ENCODE peak calls at places on chromosome 16, in six cellular contexts. E is ovary; M is CD8-positive, alpha-beta memory T cell; X is GM12878; G is CD4-positive, alpha-beta memory T cell; P is heart right ventricle. L is an unnamed sample.

GRCh38 chr16:62194828-62195227 is 158.6 kb upstream of the CDH8 start:
- DNase-seq in P (no peak), M (no peak), G (no peak), E (no peak), X (no peak), L (no peak)

GRCh38 chr16:46832757-46833464 is 1.9 kb upstream of the C16orf87 start:
- DNase-seq in E (no peak), X (no peak), G (no peak), P (no peak), M (no peak), L (no peak)

GRCh38 chr16:50201784-50202183 is 48.7 kb downstream of the TENT4B start:
- DNase-seq in G (no peak), P (no peak), M (no peak), X (no peak), E (no peak), L (no peak)

GRCh38 chr16:65809627-65810026 is 556.9 kb upstream of the CDH5 start:
- DNase-seq in X (no peak), M (no peak), G (no peak), P (no peak), E (no peak), L (no peak)

GRCh38 chr16:85359147-85359822 is 247.0 kb upstream of the CIBAR2 start:
- DNase-seq in M (no peak), G (no peak), P (no peak), X (no peak), E (no peak), L (no peak)

GRCh38 chr16:69318177-69318910 is 7.2 kb downstream of the VPS4A start:
- DNase-seq in M (no peak), X (no peak), P (no peak), E (no peak), G (peak), L (no peak)

GRCh38 chr16:3857189-3858013 is 23.1 kb downstream of the CREBBP start:
- DNase-seq in E (no peak), G (no peak), P (no peak), M (no peak), X (peak), L (no peak)

GRCh38 chr16:79721186-79721745 is 120.7 kb upstream of the MAF start:
- DNase-seq in M (no peak), P (no peak), E (peak), G (no peak), X (no peak), L (no peak)

GRCh38 chr16:5900046-5900445 is 802.5 kb upstream of the EEF2KMT start:
- DNase-seq in E (no peak), P (no peak), M (no peak), G (no peak), X (no peak), L (no peak)

GRCh38 chr16:75138636-75139035 is 9.7 kb upstream of the ZFP1 start:
- DNase-seq in P (no peak), M (no peak), G (no peak), X (no peak), E (no peak), L (no peak)

GRCh38 chr16:68802190-68802589 is 41.1 kb upstream of the TANGO6 start:
- DNase-seq in G (no peak), P (no peak), E (no peak), X (no peak), M (no peak), L (no peak)

GRCh38 chr16:21952793-21953540 is at the start of gene UQCRC2:
- DNase-seq in P (peak), X (peak), M (peak), E (peak), G (peak), L (peak)

GRCh38 chr16:23837553-23838308 is 1.9 kb downstream of the PRKCB start:
- DNase-seq in G (no peak), X (no peak), M (no peak), E (no peak), P (no peak), L (no peak)

GRCh38 chr16:55052335-55053070 is 121.8 kb downstream of the IRX5 start:
- DNase-seq in M (no peak), G (no peak), X (no peak), P (no peak), E (no peak), L (no peak)

GRCh38 chr16:828891-829290 is 28.4 kb upstream of the GNG13 start:
- DNase-seq in E (no peak), X (no peak), P (no peak), G (no peak), M (no peak), L (no peak)

GRCh38 chr16:85798901-85799496 is 345 bp downstream of the EMC8 start:
- DNase-seq in G (peak), X (no peak), M (peak), P (peak), E (peak), L (peak)

GRCh38 chr16:2473999-2474876 is 689 bp upstream of the TBC1D24 start:
- DNase-seq in P (no peak), G (peak), E (peak), M (peak), X (no peak), L (peak)

GRCh38 chr16:68146583-68146982 is 61.4 kb downstream of the NFATC3 start:
- DNase-seq in M (no peak), X (no peak), E (no peak), P (no peak), G (no peak), L (no peak)

GRCh38 chr16:87461466-87461975 is 31.3 kb downstream of the ZCCHC14 start:
- DNase-seq in E (peak), X (no peak), G (no peak), M (no peak), P (peak), L (no peak)

GRCh38 chr16:17389392-17389791 is 81.4 kb downstream of the XYLT1 start:
- DNase-seq in P (no peak), G (no peak), E (no peak), X (no peak), M (no peak), L (no peak)

GRCh38 chr16:68760671-68761275 is 23.7 kb downstream of the CDH1 start:
- DNase-seq in P (no peak), G (no peak), M (no peak), E (no peak), X (peak), L (no peak)

GRCh38 chr16:64412578-64413280 is 709.1 kb downstream of the CDH11 start:
- DNase-seq in E (no peak), G (no peak), M (no peak), X (no peak), P (no peak), L (no peak)

GRCh38 chr16:23771027-23771426 is 16.2 kb downstream of the CHP2 start:
- DNase-seq in P (no peak), X (no peak), E (no peak), M (no peak), G (no peak), L (no peak)

GRCh38 chr16:69593756-69594155 is 28.0 kb downstream of the NFAT5 start:
- DNase-seq in P (no peak), X (no peak), M (no peak), G (no peak), E (no peak), L (no peak)

GRCh38 chr16:8675183-8676159 is 1.1 kb downstream of the ABAT start:
- DNase-seq in X (no peak), M (peak), G (peak), E (peak), P (peak), L (no peak)

GRCh38 chr16:30526823-30527634 is 663 bp upstream of the ZNF768 start:
- DNase-seq in P (peak), X (peak), E (peak), G (peak), M (peak), L (peak)
- H3K27ac ChIP-seq in P (peak), X (peak), E (peak), G (peak), M (peak), L (peak)

DNA sequence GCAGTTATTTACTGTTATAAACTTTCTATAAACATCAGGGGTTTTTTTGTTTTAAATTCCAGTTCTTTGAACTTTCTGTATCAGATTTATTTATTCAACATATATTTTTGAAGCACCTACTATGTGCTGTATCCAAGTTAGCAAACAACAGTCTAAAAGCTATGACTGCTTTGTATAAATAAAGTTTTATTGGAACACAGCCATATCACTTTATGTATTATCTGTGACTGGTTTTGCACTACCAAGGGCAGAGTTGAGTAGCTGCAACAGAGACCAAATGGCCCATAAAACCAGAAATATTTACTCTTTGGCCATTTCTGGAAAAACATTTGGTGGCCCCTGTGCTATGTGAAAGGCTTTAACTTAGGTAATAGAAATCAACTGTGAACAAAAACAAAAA is 110.2 kb upstream of the ERCC4 start:
- DNase-seq in E (no peak), X (no peak), M (no peak), P (no peak), G (no peak), L (no peak)
- H3K27ac ChIP-seq in E (no peak), X (no peak), M (no peak), P (no peak), G (no peak), L (no peak)

DNA sequence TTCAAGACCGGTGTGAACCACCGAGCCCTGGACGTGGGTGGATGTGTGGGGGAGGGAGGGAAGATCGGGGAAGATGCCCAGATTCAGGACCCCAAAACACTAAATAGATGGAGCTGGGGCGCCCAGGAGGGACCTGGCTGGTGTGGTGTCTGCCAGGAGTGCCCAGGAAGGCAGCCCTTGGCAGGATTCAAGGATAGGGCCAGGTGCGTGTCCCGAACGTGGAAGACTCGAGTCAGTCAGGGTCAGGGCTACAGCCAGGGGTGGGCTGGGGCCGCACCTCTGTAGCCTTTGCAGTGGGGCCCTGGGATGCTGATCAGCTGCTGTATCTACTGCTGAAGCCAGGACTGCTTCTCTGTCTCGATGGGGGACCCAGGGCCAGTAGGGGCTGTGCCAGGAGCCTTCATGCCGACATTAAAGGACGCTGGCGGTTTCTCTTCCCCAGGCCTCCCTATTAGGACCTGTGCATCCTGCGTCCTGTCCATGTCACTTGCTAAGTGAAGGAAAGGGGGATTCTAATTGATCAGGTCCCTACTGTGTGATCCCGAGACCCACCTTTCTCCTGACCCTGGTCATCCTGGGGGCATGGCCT is 13.1 kb downstream of the KDM8 start:
- DNase-seq in E (peak), G (no peak), M (no peak), X (no peak), P (no peak), L (no peak)
- H3K27ac ChIP-seq in E (no peak), G (no peak), M (no peak), X (no peak), P (no peak), L (no peak)

DNA sequence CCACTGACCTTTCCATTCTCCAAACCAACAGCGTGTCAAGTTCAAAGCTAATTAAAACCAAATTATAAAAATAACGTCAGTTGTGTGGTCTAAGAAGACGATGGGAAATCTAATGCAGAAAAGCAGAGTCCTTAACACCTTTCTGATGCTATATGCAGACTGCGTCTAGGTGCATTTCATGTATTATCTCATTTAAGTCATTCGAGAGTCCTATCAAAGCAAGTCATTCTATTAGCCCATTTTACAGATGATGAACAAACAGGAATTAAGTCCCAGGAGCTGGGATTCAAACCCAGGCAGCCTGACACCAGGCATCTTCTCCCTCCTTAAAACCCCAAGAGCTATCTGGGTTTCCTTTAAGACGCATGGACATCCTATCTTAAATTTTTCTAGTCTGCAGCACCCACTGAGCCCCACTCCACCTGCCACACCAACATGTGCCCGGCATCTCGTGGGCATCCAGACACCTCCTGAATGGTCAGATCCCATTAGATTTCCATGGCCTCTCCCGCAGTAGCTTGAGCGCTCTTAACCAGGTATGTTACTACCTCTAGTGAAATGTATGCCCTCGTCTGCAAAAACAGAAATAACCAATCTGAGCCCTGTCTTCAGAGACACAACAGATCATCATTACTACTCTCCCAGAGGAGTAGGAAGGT is 115.1 kb downstream of the ZFHX3 start:
- DNase-seq in M (no peak), P (no peak), G (no peak), X (no peak), E (no peak), L (no peak)
- H3K27ac ChIP-seq in M (no peak), P (no peak), G (no peak), X (no peak), E (no peak), L (no peak)

GRCh38 chr16:89455178-89455577 is 35.2 kb downstream of the ANKRD11 start:
- DNase-seq in X (peak), P (no peak), M (peak), G (peak), E (no peak), L (no peak)

GRCh38 chr16:89455692-89456091 is 34.7 kb downstream of the ANKRD11 start:
- DNase-seq in P (no peak), X (no peak), M (no peak), G (no peak), E (no peak), L (no peak)

GRCh38 chr16:89456412-89456811 is 33.9 kb downstream of the ANKRD11 start:
- DNase-seq in E (no peak), M (no peak), X (no peak), P (no peak), G (no peak), L (no peak)

DNA sequence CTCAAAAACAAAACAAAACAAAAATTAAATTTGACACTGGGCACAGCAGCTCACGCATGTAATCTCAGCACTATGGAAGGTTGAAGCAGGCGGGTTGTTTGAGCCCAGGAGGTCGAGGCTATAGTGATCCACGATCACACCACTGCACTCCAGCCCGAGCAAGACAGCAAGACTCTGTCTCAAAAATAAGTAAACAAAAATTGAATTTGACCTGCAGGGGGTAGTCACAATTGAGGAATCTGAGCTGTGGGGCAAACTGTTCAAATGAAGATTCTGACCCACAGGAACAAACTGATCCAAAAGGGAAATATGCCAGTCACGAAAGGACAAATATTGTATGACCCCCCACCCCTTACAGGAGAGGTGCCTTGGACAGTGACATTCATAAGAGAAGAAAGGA is 29.8 kb downstream of the ANKRD11 start:
- DNase-seq in X (no peak), E (no peak), M (no peak), P (no peak), G (no peak), L (no peak)
- H3K27ac ChIP-seq in X (no peak), E (no peak), M (no peak), P (no peak), G (no peak), L (no peak)

GRCh38 chr16:57802635-57803412 is 533 bp upstream of the KIFC3 start:
- DNase-seq in G (no peak), X (no peak), P (no peak), E (no peak), M (no peak), L (no peak)
- H3K27ac ChIP-seq in G (no peak), X (no peak), P (peak), E (peak), M (peak), L (no peak)

GRCh38 chr16:19131809-19132777 is 18.3 kb downstream of the ITPRIPL2 start:
- DNase-seq in M (no peak), G (no peak), E (no peak), P (peak), X (no peak), L (no peak)

GRCh38 chr16:19130852-19131808 is 17.4 kb downstream of the ITPRIPL2 start:
- DNase-seq in E (no peak), P (peak), X (no peak), M (no peak), G (no peak), L (no peak)

GRCh38 chr16:19128454-19129210 is 14.9 kb downstream of the ITPRIPL2 start:
- DNase-seq in E (no peak), X (no peak), M (no peak), P (no peak), G (no peak), L (no peak)

GRCh38 chr16:19132898-19133297 is 19.1 kb downstream of the ITPRIPL2 start:
- DNase-seq in X (no peak), P (no peak), M (no peak), E (no peak), G (no peak), L (no peak)

GRCh38 chr16:19130385-19130784 is 16.6 kb downstream of the ITPRIPL2 start:
- DNase-seq in G (no peak), M (no peak), P (no peak), X (no peak), E (no peak), L (no peak)
- H3K27ac ChIP-seq in G (no peak), M (no peak), P (peak), X (peak), E (no peak), L (no peak)

GRCh38 chr16:73017321-73017720 is 30.6 kb downstream of the ZFHX3 start:
- DNase-seq in P (no peak), G (no peak), M (no peak), X (no peak), E (no peak), L (no peak)

GRCh38 chr16:73019456-73020362 is 28.2 kb downstream of the ZFHX3 start:
- DNase-seq in P (no peak), E (no peak), G (no peak), X (no peak), M (no peak), L (no peak)

GRCh38 chr16:73020409-73020884 is 27.5 kb downstream of the ZFHX3 start:
- DNase-seq in P (peak), E (no peak), X (no peak), M (no peak), G (no peak), L (no peak)

GRCh38 chr16:73016488-73016830 is 31.5 kb downstream of the ZFHX3 start:
- DNase-seq in P (no peak), E (no peak), G (no peak), X (no peak), M (no peak), L (no peak)

GRCh38 chr16:73018796-73019455 is 29.0 kb downstream of the ZFHX3 start:
- DNase-seq in M (no peak), X (no peak), G (no peak), E (no peak), P (no peak), L (no peak)
- H3K27ac ChIP-seq in M (no peak), X (no peak), G (no peak), E (no peak), P (no peak), L (no peak)

DNA sequence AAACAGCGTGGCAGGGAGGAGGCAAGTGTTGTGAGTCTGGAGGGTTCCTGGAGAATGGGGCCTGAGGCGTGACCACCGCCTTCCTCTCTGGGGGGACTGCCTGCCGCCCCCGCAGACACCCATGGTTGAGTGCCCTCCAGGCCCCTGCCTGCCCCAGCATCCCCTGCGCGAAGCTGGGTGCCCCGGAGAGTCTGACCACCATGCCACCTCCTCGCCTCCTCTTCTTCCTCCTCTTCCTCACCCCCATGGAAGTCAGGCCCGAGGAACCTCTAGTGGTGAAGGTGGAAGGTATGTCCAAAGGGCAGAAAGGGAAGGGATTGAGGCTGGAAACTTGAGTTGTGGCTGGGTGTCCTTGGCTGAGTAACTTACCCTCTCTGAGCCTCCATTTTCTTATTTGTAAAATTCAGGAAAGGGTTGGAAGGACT is at the start of gene CD19:
- DNase-seq in P (no peak), G (no peak), M (no peak), X (no peak), E (no peak), L (no peak)
- H3K27ac ChIP-seq in P (no peak), G (no peak), M (no peak), X (peak), E (no peak), L (peak)

L was measured in naive thymus-derived CD4-positive, alpha-beta T cell.